ENCODE peak calls at places on chromosomes 7 and 10, in five cellular contexts. E is NK-92 treated with Interleukin-12 subunit alpha and Interleukin-12 subunit beta, amount 100 ng/mL, for 24 hours; R is brain microvascular endothelial cell; O is progenitor cell of endocrine pancreas; D is chondrocyte. Y is an unnamed sample.

GRCh38 chr10:96974348-96974747 is 142.2 kb downstream of the LCOR start:
- DNase-seq in E (no peak), R (no peak), O (no peak), D (no peak), Y (no peak)

GRCh38 chr7:5695037-5695708 is 86.3 kb downstream of the RNF216 start:
- DNase-seq in E (peak), R (peak), O (no peak), D (no peak), Y (no peak)

GRCh38 chr7:107879400-107880035 is 11.5 kb upstream of the DLD start:
- DNase-seq in E (peak), R (peak), O (no peak), D (no peak), Y (no peak)

GRCh38 chr10:91758303-91759146 is 39.7 kb upstream of the TNKS2 start:
- DNase-seq in E (no peak), R (no peak), O (no peak), D (no peak), Y (no peak)

GRCh38 chr10:49613882-49614241 is at the start of gene CHAT:
- DNase-seq in E (no peak), R (no peak), O (no peak), D (peak), Y (no peak)

GRCh38 chr7:33694006-33694405 is 211.3 kb upstream of the BMPER start:
- DNase-seq in E (no peak), R (no peak), O (no peak), D (no peak), Y (no peak)

GRCh38 chr7:47517821-47518480 is 64.0 kb downstream of the TNS3 start:
- DNase-seq in E (no peak), R (no peak), O (no peak), D (peak), Y (no peak)

GRCh38 chr10:79886345-79886744 is 59.8 kb downstream of the NUTM2E start:
- DNase-seq in E (no peak), R (no peak), O (no peak), D (no peak), Y (no peak)

GRCh38 chr10:118967160-118967559 is 62.4 kb upstream of the NANOS1 start:
- DNase-seq in E (no peak), R (no peak), O (no peak), D (no peak), Y (no peak)

GRCh38 chr7:43569424-43569823 is 13.5 kb upstream of the STK17A start:
- DNase-seq in E (peak), R (peak), O (no peak), D (no peak), Y (no peak)

GRCh38 chr7:87435546-87435945 is 39.9 kb downstream of the ABCB4 start:
- DNase-seq in E (no peak), R (no peak), O (no peak), D (no peak), Y (no peak)

GRCh38 chr7:33251261-33251660 is 121.9 kb downstream of the BBS9 start:
- DNase-seq in E (no peak), R (no peak), O (no peak), D (no peak), Y (no peak)

GRCh38 chr7:75599244-75599771 is 107.2 kb downstream of the SPDYE5 start:
- DNase-seq in E (no peak), R (no peak), O (no peak), D (no peak), Y (no peak)

GRCh38 chr10:43824934-43825333 is 176.3 kb upstream of the ZNF32 start:
- DNase-seq in E (no peak), R (peak), O (no peak), D (no peak), Y (no peak)

GRCh38 chr10:5944389-5945202 is 32.7 kb downstream of the IL15RA start:
- DNase-seq in E (no peak), R (peak), O (no peak), D (no peak), Y (no peak)

GRCh38 chr10:11397980-11398580 is 213.4 kb downstream of the USP6NL start:
- DNase-seq in E (no peak), R (no peak), O (no peak), D (no peak), Y (no peak)

GRCh38 chr7:42597296-42597695 is 314.6 kb downstream of the C7orf25 start:
- DNase-seq in E (no peak), R (no peak), O (no peak), D (no peak), Y (no peak)

GRCh38 chr7:50791921-50792341 is 9.2 kb upstream of the GRB10 start:
- DNase-seq in E (no peak), R (peak), O (no peak), D (no peak), Y (no peak)

GRCh38 chr10:4280481-4281206 is 495.6 kb upstream of the KLF6 start:
- DNase-seq in E (no peak), R (no peak), O (no peak), D (no peak), Y (no peak)

Y was measured in 8988T.